ENCODE peak calls at places on chromosomes 6 and 20, in four cellular contexts. I, Q, H and E are unnamed samples.

GRCh38 chr6:72952808-72953630 is 272.3 kb downstream of the KHDC1L start:
- DNase-seq in H (no peak), I (peak; percentile 81), Q (no peak), E (no peak)

GRCh38 chr20:45036044-45036755 is 64.7 kb downstream of the KCNS1 start:
- DNase-seq in Q (no peak), I (peak; percentile 91), H (peak; percentile 34), E (no peak)

GRCh38 chr6:112016335-112016734 is 37.6 kb upstream of the CCN6 start:
- DNase-seq in H (no peak), I (no peak), Q (no peak), E (no peak)

GRCh38 chr20:50278684-50279531 is 88.3 kb downstream of the CEBPB start:
- DNase-seq in I (peak; percentile 56), Q (no peak), H (peak; percentile 71), E (no peak)

GRCh38 chr6:28542440-28543293 is 17.0 kb downstream of the GPX5 start:
- DNase-seq in Q (no peak), I (peak; percentile 79), H (peak; percentile 67), E (peak; percentile 71)

GRCh38 chr6:71181565-71181964 is 107.0 kb upstream of the OGFRL1 start:
- DNase-seq in Q (no peak), H (no peak), I (peak; percentile 92), E (no peak)

GRCh38 chr6:71011861-71012260 is 55.0 kb upstream of the B3GAT2 start:
- DNase-seq in I (no peak), H (no peak), Q (no peak), E (no peak)

GRCh38 chr6:108690326-108691000 is 129.7 kb downstream of the FOXO3 start:
- DNase-seq in Q (no peak), H (no peak), I (peak; percentile 48), E (peak; percentile 21)

GRCh38 chr20:15675813-15676484 is 897.3 kb downstream of the KIF16B start:
- DNase-seq in I (no peak), Q (no peak), H (no peak), E (no peak)

GRCh38 chr6:139637766-139638165 is 263.3 kb upstream of the CITED2 start:
- DNase-seq in H (no peak), Q (no peak), I (peak; percentile 20), E (no peak)

GRCh38 chr6:148713896-148714295 is 32.9 kb upstream of the UST start:
- DNase-seq in H (no peak), I (no peak), Q (no peak), E (no peak)